ENCODE peak calls at places on chromosomes 5 and 9, in five cellular contexts. T is heart right ventricle, L is A549, V is stomach, B is psoas muscle. Y is an unnamed sample. For H3K4me1, the result is how much of the 10 kb centered on the place peaks cover.

GRCh38 chr9:84711936-84712335 is 42.4 kb downstream of the NTRK2 start:
- DNase-seq in T (no peak), L (no peak), B (peak), V (no peak), Y (peak)

GRCh38 chr5:36239370-36240293 is 2.1 kb downstream of the NADK2 start:
- DNase-seq in T (no peak), B (no peak), V (no peak), L (no peak), Y (peak)

GRCh38 chr9:92724528-92725265 is 39.9 kb downstream of the BICD2 start:
- DNase-seq in V (peak), T (no peak), L (no peak), B (no peak), Y (no peak)

GRCh38 chr5:14110680-14111079 is 32.5 kb upstream of the TRIO start:
- DNase-seq in L (no peak), B (no peak), V (no peak), T (no peak), Y (no peak)

GRCh38 chr5:103465891-103466290 is 96.7 kb downstream of the NUDT12 start:
- DNase-seq in V (no peak), T (no peak), B (no peak), L (no peak), Y (no peak)

GRCh38 chr9:83569326-83569725 is 31.1 kb upstream of the FRMD3 start:
- DNase-seq in V (no peak), T (no peak), B (no peak), L (no peak), Y (no peak)

GRCh38 chr5:133385346-133385745 is 227.0 kb downstream of the FSTL4 start:
- DNase-seq in L (no peak), T (no peak), V (no peak), B (no peak), Y (no peak)

GRCh38 chr9:88852794-88853193 is 138.5 kb upstream of the S1PR3 start:
- DNase-seq in T (no peak), B (no peak), L (peak), V (no peak), Y (no peak)

GRCh38 chr9:15873573-15874177 is 320.8 kb downstream of the CCDC171 start:
- DNase-seq in T (no peak), L (peak), V (no peak), B (no peak), Y (no peak)

GRCh38 chr9:84061613-84062205 is 81.1 kb downstream of the RMI1 start:
- DNase-seq in B (no peak), L (no peak), T (no peak), V (no peak), Y (no peak)

GRCh38 chr5:176627582-176627981 is 2.8 kb downstream of the SNCB start:
- DNase-seq in L (no peak), B (no peak), V (no peak), T (no peak), Y (no peak)

GRCh38 chr9:134413112-134413715 is 87.0 kb downstream of the RXRA start:
- DNase-seq in T (no peak), L (no peak), V (no peak), B (no peak), Y (no peak)
- H3K4me1 ChIP-seq in T (half or more), L (half or more), V (half or more), B (half or more), Y (under half)

GRCh38 chr9:3650994-3651622 is 125.3 kb upstream of the RFX3 start:
- DNase-seq in B (no peak), V (no peak), L (no peak), T (no peak), Y (no peak)
- TF ChIP-seq CTCF in B (no peak), V (no peak), L (no peak), T (no peak), Y (no peak)

DNA sequence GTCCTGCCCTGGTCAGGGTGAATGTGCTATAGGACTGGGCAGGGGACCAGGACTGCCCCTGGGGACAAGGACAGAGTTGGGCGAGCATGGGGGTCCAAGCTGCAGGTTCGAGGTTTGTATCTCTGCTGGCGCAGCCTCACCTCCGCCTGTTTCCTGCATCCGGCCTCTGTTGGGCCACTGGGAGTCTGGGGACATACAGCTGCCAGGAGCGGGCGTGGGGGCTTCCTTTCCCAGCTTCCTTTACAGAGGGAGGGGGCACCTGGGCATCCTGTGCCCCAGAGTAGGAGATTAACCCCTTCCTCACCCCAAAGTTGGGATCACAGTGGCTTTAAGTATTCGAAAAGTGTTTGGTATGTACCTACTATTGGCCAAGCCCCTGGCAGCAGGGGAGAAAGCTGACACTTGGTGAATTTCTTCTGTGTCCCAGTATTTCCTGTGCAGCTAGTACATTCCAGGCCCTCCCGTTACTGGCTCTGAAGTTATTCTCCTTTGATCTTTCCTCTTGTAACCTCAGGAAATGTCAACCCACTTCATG is 19.0 kb downstream of the OLFML2A start:
- DNase-seq in B (no peak), V (no peak), T (peak), L (no peak), Y (no peak)
- H3K4me1 ChIP-seq in B (under half), V (under half), T (half or more), L (under half), Y (under half)

GRCh38 chr9:99299214-99300102 is 77.4 kb downstream of the SEC61B start:
- DNase-seq in L (no peak), B (no peak), T (no peak), V (no peak), Y (no peak)
- TF ChIP-seq CTCF in L (peak), B (no peak), T (no peak), V (no peak), Y (no peak)

GRCh38 chr9:129319076-129319937 is 141.2 kb upstream of the IER5L start:
- DNase-seq in T (no peak), V (peak), B (no peak), L (no peak), Y (peak)
- H3K4me1 ChIP-seq in T (half or more), V (under half), B (under half), L (half or more), Y (under half)

GRCh38 chr5:56479701-56480304 is 246.7 kb upstream of the ANKRD55 start:
- DNase-seq in L (no peak), T (no peak), V (no peak), B (no peak), Y (no peak)

GRCh38 chr5:56479126-56479525 is 246.0 kb upstream of the ANKRD55 start:
- DNase-seq in T (no peak), L (no peak), B (no peak), V (no peak), Y (no peak)

GRCh38 chr5:56480305-56481146 is 247.4 kb upstream of the ANKRD55 start:
- DNase-seq in V (peak), B (peak), T (peak), L (no peak), Y (peak)

GRCh38 chr5:56481147-56481997 is 248.2 kb upstream of the ANKRD55 start:
- DNase-seq in L (peak), B (peak), T (peak), V (peak), Y (peak)

GRCh38 chr5:56481998-56482698 is 249.0 kb upstream of the ANKRD55 start:
- DNase-seq in V (no peak), T (no peak), L (no peak), B (no peak), Y (no peak)
- TF ChIP-seq CTCF in V (no peak), T (no peak), L (no peak), B (no peak), Y (no peak)

Y was measured in pancreas.